ENCODE peak calls at places on chromosomes 6 and 20, in ten cellular contexts. P is activated CD8-positive, alpha-beta memory T cell treated with anti-CD3 and anti-CD28 coated beads, Interleukin-2, amount 50 U/mL, for 4 hours; G is AG20443; T is activated CD4-positive, CD25-positive, alpha-beta regulatory T cell treated with anti-CD3 and anti-CD28 coated beads, Interleukin-2, amount 50 U/mL, for 72 hours; Q is Peyer's patch; H is H9; R is A549; Y is fibroblast of the aortic adventitia; S is naive thymus-derived CD4-positive, alpha-beta T cell; C is kidney glomerular epithelial cell. Z is an unnamed sample.

GRCh38 chr20:53848304-53848703 is 222.1 kb downstream of the BCAS1 start:
- DNase-seq in P (no peak), G (no peak), T (no peak), Q (no peak), H (no peak), R (no peak), Y (no peak), S (no peak), C (no peak), Z (no peak)

GRCh38 chr6:170292111-170292777 is 1.4 kb upstream of the DLL1 start:
- DNase-seq in P (no peak), G (no peak), T (no peak), Q (no peak), H (no peak), R (no peak), Y (no peak), S (no peak), C (no peak), Z (no peak)

GRCh38 chr20:4672948-4673347 is 48.8 kb upstream of the PRND start:
- DNase-seq in P (no peak), G (no peak), T (no peak), Q (no peak), H (no peak), R (no peak), Y (no peak), S (no peak), C (no peak), Z (no peak)

GRCh38 chr6:11712760-11713159 is 65.8 kb downstream of the ADTRP start:
- DNase-seq in P (peak), G (peak), T (no peak), Q (no peak), H (no peak), R (no peak), Y (peak), S (no peak), C (no peak), Z (peak)

GRCh38 chr20:62370115-62370806 is 3.1 kb upstream of the LAMA5 start:
- DNase-seq in P (no peak), G (peak), T (no peak), Q (no peak), H (no peak), R (peak), Y (peak), S (no peak), C (peak), Z (peak)

GRCh38 chr20:21511850-21512633 is 1.8 kb downstream of the NKX2-2 start:
- DNase-seq in P (no peak), G (no peak), T (no peak), Q (no peak), H (peak), R (no peak), Y (no peak), S (no peak), C (no peak), Z (no peak)

GRCh38 chr6:122392564-122393338 is 6.7 kb upstream of the HSF2 start:
- DNase-seq in P (no peak), G (no peak), T (no peak), Q (no peak), H (no peak), R (no peak), Y (no peak), S (no peak), C (no peak), Z (no peak)

GRCh38 chr6:89927788-89928565 is 33.7 kb downstream of the GJA10 start:
- DNase-seq in P (no peak), G (no peak), T (no peak), Q (no peak), H (no peak), R (no peak), Y (peak), S (no peak), C (no peak), Z (no peak)

GRCh38 chr6:75283907-75284284 is 696 bp downstream of the TMEM30A start:
- DNase-seq in P (peak), G (no peak), T (no peak), Q (peak), H (no peak), R (no peak), Y (no peak), S (no peak), C (peak), Z (no peak)

GRCh38 chr6:137952247-137952646 is 85.2 kb downstream of the TNFAIP3 start:
- DNase-seq in P (no peak), G (no peak), T (no peak), Q (no peak), H (no peak), R (no peak), Y (no peak), S (no peak), C (no peak), Z (no peak)

GRCh38 chr6:90328004-90328403 is 31.4 kb upstream of the BACH2 start:
- DNase-seq in P (no peak), G (no peak), T (no peak), Q (no peak), H (no peak), R (no peak), Y (no peak), S (no peak), C (peak), Z (no peak)

GRCh38 chr6:38067263-38067980 is 247.9 kb downstream of the ZFAND3 start:
- DNase-seq in P (no peak), G (no peak), T (no peak), Q (no peak), H (no peak), R (no peak), Y (no peak), S (no peak), C (no peak), Z (no peak)

GRCh38 chr6:101700655-101701054 is 307.1 kb downstream of the GRIK2 start:
- DNase-seq in P (no peak), G (no peak), T (no peak), Q (no peak), H (no peak), R (no peak), Y (no peak), S (no peak), C (no peak), Z (no peak)

GRCh38 chr6:160002882-160003281 is 34.0 kb downstream of the IGF2R start:
- DNase-seq in P (no peak), G (no peak), T (no peak), Q (no peak), H (no peak), R (no peak), Y (no peak), S (no peak), C (no peak), Z (no peak)